ENCODE peak calls at places on chromosomes 12 and 14, in six cellular contexts. L is activated T-helper 1 cell treated with Interleukin-2 at 50 U/mL for 16 hours, G is AG09309, J is LHCN-M2, E is MV-4-11, T is neural crest cell. K is an unnamed sample.

GRCh38 chr12:131091976-131092691 is 138.4 kb downstream of the ADGRD1 start:
- DNase-seq in L (no peak), G (no peak), J (no peak), E (no peak), T (no peak), K (no peak)

GRCh38 chr14:99274346-99275221 is 2.6 kb upstream of the BCL11B start:
- DNase-seq in L (no peak), G (peak), J (peak), E (peak), T (peak), K (peak)

GRCh38 chr14:23141706-23142467 is 22.8 kb upstream of the CEBPE start:
- DNase-seq in L (no peak), G (no peak), J (peak), E (no peak), T (no peak), K (no peak)

GRCh38 chr12:115599251-115599811 is 678.2 kb downstream of the MED13L start:
- DNase-seq in L (no peak), G (no peak), J (no peak), E (no peak), T (no peak), K (peak)

GRCh38 chr12:33546004-33546403 is 106.4 kb upstream of the SYT10 start:
- DNase-seq in L (no peak), G (no peak), J (no peak), E (no peak), T (no peak), K (no peak)

GRCh38 chr12:46221255-46222128 is 47.4 kb downstream of the SLC38A1 start:
- DNase-seq in L (no peak), G (no peak), J (peak), E (no peak), T (no peak), K (no peak)

GRCh38 chr12:89706551-89707348 is 1.9 kb downstream of the ATP2B1 start:
- DNase-seq in L (no peak), G (no peak), J (peak), E (no peak), T (no peak), K (peak)

GRCh38 chr14:26128931-26129674 is 468.7 kb downstream of the NOVA1 start:
- DNase-seq in L (no peak), G (no peak), J (no peak), E (no peak), T (no peak), K (no peak)

GRCh38 chr12:120416490-120417216 is 21.3 kb upstream of the COX6A1 start:
- DNase-seq in L (no peak), G (no peak), J (no peak), E (no peak), T (no peak), K (no peak)